ENCODE peak calls at places on chromosomes 7 and 10, in nine cellular contexts. One of them, this sample, is unnamed.

GRCh38 chr10:130025811-130026510 is 61.9 kb upstream of the EBF3 start:
- DNase-seq in nephron progenitor cell: no peak
- DNase-seq in astrocyte: no peak
- DNase-seq in glutamatergic neuron: no peak
- DNase-seq in GM12878: no peak
- DNase-seq in fibroblast of mammary gland: no peak
- DNase-seq in IMR-90: no peak
- DNase-seq in coronary artery: no peak
- DNase-seq in HFF-Myc: no peak
- DNase-seq in this sample: no peak

GRCh38 chr10:37860494-37861190 is 3.2 kb upstream of the ZNF248 start:
- DNase-seq in IMR-90: peak; percentile 82
- DNase-seq in coronary artery: no peak
- DNase-seq in GM12878: no peak
- DNase-seq in HFF-Myc: no peak
- DNase-seq in glutamatergic neuron: no peak
- DNase-seq in nephron progenitor cell: no peak
- DNase-seq in fibroblast of mammary gland: peak; percentile 88
- DNase-seq in astrocyte: peak; percentile 53
- DNase-seq in this sample: no peak

GRCh38 chr7:154996756-154997155 is 6.2 kb downstream of the PAXIP1 start:
- DNase-seq in glutamatergic neuron: no peak
- DNase-seq in coronary artery: no peak
- DNase-seq in IMR-90: no peak
- DNase-seq in fibroblast of mammary gland: no peak
- DNase-seq in astrocyte: no peak
- DNase-seq in GM12878: no peak
- DNase-seq in HFF-Myc: no peak
- DNase-seq in nephron progenitor cell: no peak
- DNase-seq in this sample: no peak

GRCh38 chr10:74151879-74152722 is 1.1 kb downstream of the ADK start:
- DNase-seq in IMR-90: no peak
- DNase-seq in astrocyte: no peak
- DNase-seq in glutamatergic neuron: no peak
- DNase-seq in GM12878: no peak
- DNase-seq in nephron progenitor cell: no peak
- DNase-seq in HFF-Myc: no peak
- DNase-seq in coronary artery: no peak
- DNase-seq in fibroblast of mammary gland: peak; percentile 12
- DNase-seq in this sample: no peak

GRCh38 chr7:21137640-21138039 is 290.2 kb upstream of the SP4 start:
- DNase-seq in coronary artery: no peak
- DNase-seq in GM12878: no peak
- DNase-seq in nephron progenitor cell: no peak
- DNase-seq in fibroblast of mammary gland: no peak
- DNase-seq in astrocyte: no peak
- DNase-seq in HFF-Myc: no peak
- DNase-seq in glutamatergic neuron: no peak
- DNase-seq in IMR-90: no peak
- DNase-seq in this sample: no peak

GRCh38 chr7:298739-299138 is 8.8 kb downstream of the FOXL3 start:
- DNase-seq in glutamatergic neuron: no peak
- DNase-seq in GM12878: no peak
- DNase-seq in fibroblast of mammary gland: no peak
- DNase-seq in HFF-Myc: no peak
- DNase-seq in nephron progenitor cell: no peak
- DNase-seq in astrocyte: no peak
- DNase-seq in IMR-90: no peak
- DNase-seq in coronary artery: no peak
- DNase-seq in this sample: no peak

GRCh38 chr10:29007748-29008610 is 280.9 kb upstream of the LYZL1 start:
- DNase-seq in IMR-90: no peak
- DNase-seq in HFF-Myc: no peak
- DNase-seq in coronary artery: no peak
- DNase-seq in nephron progenitor cell: no peak
- DNase-seq in fibroblast of mammary gland: no peak
- DNase-seq in astrocyte: peak; percentile 51
- DNase-seq in GM12878: no peak
- DNase-seq in glutamatergic neuron: no peak
- DNase-seq in this sample: no peak

GRCh38 chr10:93254180-93254847 is 180.6 kb downstream of the CYP26A1 start:
- DNase-seq in coronary artery: no peak
- DNase-seq in IMR-90: no peak
- DNase-seq in HFF-Myc: no peak
- DNase-seq in astrocyte: no peak
- DNase-seq in nephron progenitor cell: no peak
- DNase-seq in GM12878: no peak
- DNase-seq in fibroblast of mammary gland: no peak
- DNase-seq in glutamatergic neuron: no peak
- DNase-seq in this sample: no peak

DNA sequence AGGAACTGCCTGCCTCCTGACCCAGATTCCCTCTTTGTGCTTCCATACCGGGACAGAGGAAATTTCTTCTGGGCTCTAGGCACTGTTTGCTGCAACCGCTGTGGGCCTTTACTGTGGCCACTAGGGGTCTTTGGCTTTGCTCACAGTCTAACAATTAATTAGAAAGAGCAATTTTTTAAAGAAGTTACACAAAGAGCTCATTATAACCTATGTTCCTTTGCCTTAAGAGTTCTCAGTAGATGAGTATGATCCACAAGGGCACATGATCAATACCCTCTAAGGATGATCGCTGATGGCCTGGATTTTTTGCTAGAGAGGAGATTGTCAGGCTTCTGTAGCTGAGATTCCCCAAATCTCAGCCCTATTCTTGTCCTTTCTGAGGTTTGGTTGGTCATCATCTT is 80.8 kb upstream of the RHOBTB1 start:
- DNase-seq in IMR-90: peak; percentile 16
- DNase-seq in HFF-Myc: no peak
- DNase-seq in astrocyte: peak; percentile 7
- DNase-seq in coronary artery: no peak
- DNase-seq in glutamatergic neuron: peak; percentile 51
- DNase-seq in GM12878: no peak
- DNase-seq in nephron progenitor cell: peak; percentile 25
- DNase-seq in fibroblast of mammary gland: peak; percentile 12
- DNase-seq in this sample: no peak
- TF ChIP-seq CTCF in IMR-90: peak; percentile 53
- TF ChIP-seq CTCF in HFF-Myc: peak; percentile 88
- TF ChIP-seq CTCF in astrocyte: peak; percentile 85
- TF ChIP-seq CTCF in coronary artery: no peak
- TF ChIP-seq CTCF in glutamatergic neuron: peak; percentile 74
- TF ChIP-seq CTCF in GM12878: peak; percentile 56
- TF ChIP-seq CTCF in nephron progenitor cell: peak; percentile 73
- TF ChIP-seq CTCF in fibroblast of mammary gland: peak; percentile 67
- TF ChIP-seq CTCF in this sample: peak; percentile 83

GRCh38 chr7:121157341-121157751 is 168.8 kb downstream of the CPED1 start:
- DNase-seq in astrocyte: no peak
- DNase-seq in nephron progenitor cell: no peak
- DNase-seq in fibroblast of mammary gland: no peak
- DNase-seq in GM12878: no peak
- DNase-seq in IMR-90: no peak
- DNase-seq in coronary artery: no peak
- DNase-seq in glutamatergic neuron: no peak
- DNase-seq in HFF-Myc: no peak
- DNase-seq in this sample: no peak

GRCh38 chr7:121158665-121159064 is 170.1 kb upstream of the WNT16 start:
- DNase-seq in glutamatergic neuron: no peak
- DNase-seq in GM12878: no peak
- DNase-seq in astrocyte: no peak
- DNase-seq in nephron progenitor cell: no peak
- DNase-seq in fibroblast of mammary gland: no peak
- DNase-seq in HFF-Myc: no peak
- DNase-seq in IMR-90: no peak
- DNase-seq in coronary artery: no peak
- DNase-seq in this sample: no peak

GRCh38 chr7:121157885-121158590 is 169.5 kb downstream of the CPED1 start:
- DNase-seq in nephron progenitor cell: no peak
- DNase-seq in HFF-Myc: no peak
- DNase-seq in fibroblast of mammary gland: no peak
- DNase-seq in GM12878: no peak
- DNase-seq in glutamatergic neuron: no peak
- DNase-seq in IMR-90: no peak
- DNase-seq in astrocyte: no peak
- DNase-seq in coronary artery: no peak
- DNase-seq in this sample: no peak

GRCh38 chr7:121159553-121159952 is 169.2 kb upstream of the WNT16 start:
- DNase-seq in coronary artery: no peak
- DNase-seq in glutamatergic neuron: no peak
- DNase-seq in IMR-90: no peak
- DNase-seq in nephron progenitor cell: no peak
- DNase-seq in astrocyte: no peak
- DNase-seq in HFF-Myc: no peak
- DNase-seq in fibroblast of mammary gland: no peak
- DNase-seq in GM12878: no peak
- DNase-seq in this sample: no peak

DNA sequence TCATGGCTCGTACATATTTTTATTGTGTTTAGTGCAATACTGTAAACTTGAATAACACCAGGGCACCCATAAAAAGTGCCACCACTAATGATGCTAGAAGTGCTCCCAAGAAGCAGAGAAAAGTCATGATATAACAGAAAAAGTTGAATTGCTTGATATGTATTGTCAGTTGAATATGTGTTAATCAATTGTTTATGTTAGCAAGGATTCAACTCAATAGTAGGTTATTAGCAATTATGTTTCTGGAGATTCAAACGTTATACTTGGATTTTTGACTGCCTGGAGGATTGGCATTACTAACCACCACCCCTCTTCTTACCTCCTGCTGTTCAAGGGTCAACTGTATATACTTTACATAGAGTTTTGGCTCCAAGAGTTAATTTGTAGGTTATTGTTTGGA is 168.3 kb downstream of the CPED1 start:
- DNase-seq in GM12878: no peak
- DNase-seq in IMR-90: no peak
- DNase-seq in nephron progenitor cell: no peak
- DNase-seq in HFF-Myc: no peak
- DNase-seq in astrocyte: no peak
- DNase-seq in fibroblast of mammary gland: no peak
- DNase-seq in glutamatergic neuron: no peak
- DNase-seq in coronary artery: no peak
- DNase-seq in this sample: no peak
- TF ChIP-seq CTCF in GM12878: no peak
- TF ChIP-seq CTCF in IMR-90: no peak
- TF ChIP-seq CTCF in nephron progenitor cell: no peak
- TF ChIP-seq CTCF in HFF-Myc: no peak
- TF ChIP-seq CTCF in astrocyte: no peak
- TF ChIP-seq CTCF in fibroblast of mammary gland: no peak
- TF ChIP-seq CTCF in glutamatergic neuron: no peak
- TF ChIP-seq CTCF in coronary artery: no peak
- TF ChIP-seq CTCF in this sample: no peak

GRCh38 chr10:78356291-78356915 is 322.7 kb downstream of the RPS24 start:
- DNase-seq in coronary artery: no peak
- DNase-seq in glutamatergic neuron: no peak
- DNase-seq in GM12878: no peak
- DNase-seq in HFF-Myc: no peak
- DNase-seq in fibroblast of mammary gland: no peak
- DNase-seq in IMR-90: no peak
- DNase-seq in astrocyte: no peak
- DNase-seq in nephron progenitor cell: no peak
- DNase-seq in this sample: no peak

GRCh38 chr10:78351283-78351682 is 317.6 kb downstream of the RPS24 start:
- DNase-seq in coronary artery: no peak
- DNase-seq in IMR-90: no peak
- DNase-seq in GM12878: no peak
- DNase-seq in fibroblast of mammary gland: no peak
- DNase-seq in astrocyte: no peak
- DNase-seq in nephron progenitor cell: no peak
- DNase-seq in glutamatergic neuron: no peak
- DNase-seq in HFF-Myc: no peak
- DNase-seq in this sample: no peak

GRCh38 chr10:78354101-78354500 is 320.4 kb downstream of the RPS24 start:
- DNase-seq in coronary artery: no peak
- DNase-seq in glutamatergic neuron: no peak
- DNase-seq in fibroblast of mammary gland: peak; percentile 64
- DNase-seq in HFF-Myc: no peak
- DNase-seq in nephron progenitor cell: no peak
- DNase-seq in IMR-90: no peak
- DNase-seq in astrocyte: no peak
- DNase-seq in GM12878: no peak
- DNase-seq in this sample: no peak

GRCh38 chr10:78350286-78350685 is 316.6 kb downstream of the RPS24 start:
- DNase-seq in glutamatergic neuron: no peak
- DNase-seq in HFF-Myc: no peak
- DNase-seq in IMR-90: no peak
- DNase-seq in astrocyte: no peak
- DNase-seq in GM12878: no peak
- DNase-seq in fibroblast of mammary gland: no peak
- DNase-seq in nephron progenitor cell: no peak
- DNase-seq in coronary artery: no peak
- DNase-seq in this sample: peak; percentile 39

DNA sequence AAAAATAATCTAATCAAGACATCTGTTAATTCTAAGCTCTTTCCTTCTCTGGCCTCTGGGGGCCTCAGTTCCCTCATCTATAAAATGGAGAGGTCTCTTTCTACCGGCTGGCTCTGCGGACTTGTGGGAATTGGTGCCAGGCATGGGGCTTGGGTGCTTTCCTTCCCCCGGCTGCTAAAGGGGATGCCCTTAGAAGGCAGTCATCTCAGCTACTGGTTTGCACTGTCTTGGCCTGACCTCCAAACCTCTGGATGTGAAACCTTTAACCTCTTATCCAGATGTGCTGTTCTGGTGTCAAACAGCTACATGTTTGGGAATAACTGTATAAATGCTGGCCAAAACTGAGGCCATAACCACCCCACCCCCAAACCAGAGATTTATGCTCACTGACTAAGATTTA is 320.0 kb downstream of the RPS24 start:
- DNase-seq in glutamatergic neuron: no peak
- DNase-seq in nephron progenitor cell: no peak
- DNase-seq in GM12878: no peak
- DNase-seq in coronary artery: no peak
- DNase-seq in fibroblast of mammary gland: no peak
- DNase-seq in astrocyte: no peak
- DNase-seq in IMR-90: no peak
- DNase-seq in HFF-Myc: no peak
- DNase-seq in this sample: no peak
- TF ChIP-seq CTCF in glutamatergic neuron: no peak
- TF ChIP-seq CTCF in nephron progenitor cell: no peak
- TF ChIP-seq CTCF in GM12878: no peak
- TF ChIP-seq CTCF in coronary artery: no peak
- TF ChIP-seq CTCF in fibroblast of mammary gland: no peak
- TF ChIP-seq CTCF in astrocyte: no peak
- TF ChIP-seq CTCF in IMR-90: peak; percentile 8
- TF ChIP-seq CTCF in HFF-Myc: no peak
- TF ChIP-seq CTCF in this sample: no peak

GRCh38 chr7:18901351-18901750 is 216.1 kb downstream of the TWIST1 start:
- DNase-seq in GM12878: no peak
- DNase-seq in IMR-90: no peak
- DNase-seq in glutamatergic neuron: no peak
- DNase-seq in astrocyte: no peak
- DNase-seq in coronary artery: no peak
- DNase-seq in fibroblast of mammary gland: no peak
- DNase-seq in nephron progenitor cell: no peak
- DNase-seq in HFF-Myc: no peak
- DNase-seq in this sample: no peak

GRCh38 chr7:18902892-18903291 is 214.5 kb downstream of the TWIST1 start:
- DNase-seq in coronary artery: no peak
- DNase-seq in fibroblast of mammary gland: no peak
- DNase-seq in IMR-90: no peak
- DNase-seq in GM12878: no peak
- DNase-seq in glutamatergic neuron: no peak
- DNase-seq in HFF-Myc: no peak
- DNase-seq in nephron progenitor cell: no peak
- DNase-seq in astrocyte: no peak
- DNase-seq in this sample: no peak

GRCh38 chr7:18903676-18904075 is 213.8 kb downstream of the TWIST1 start:
- DNase-seq in nephron progenitor cell: no peak
- DNase-seq in glutamatergic neuron: no peak
- DNase-seq in coronary artery: no peak
- DNase-seq in IMR-90: no peak
- DNase-seq in HFF-Myc: no peak
- DNase-seq in GM12878: no peak
- DNase-seq in astrocyte: no peak
- DNase-seq in fibroblast of mammary gland: peak; percentile 75
- DNase-seq in this sample: no peak

GRCh38 chr7:18901881-18902280 is 215.6 kb downstream of the TWIST1 start:
- DNase-seq in astrocyte: no peak
- DNase-seq in HFF-Myc: no peak
- DNase-seq in glutamatergic neuron: no peak
- DNase-seq in nephron progenitor cell: no peak
- DNase-seq in fibroblast of mammary gland: no peak
- DNase-seq in GM12878: no peak
- DNase-seq in IMR-90: no peak
- DNase-seq in coronary artery: no peak
- DNase-seq in this sample: no peak

DNA sequence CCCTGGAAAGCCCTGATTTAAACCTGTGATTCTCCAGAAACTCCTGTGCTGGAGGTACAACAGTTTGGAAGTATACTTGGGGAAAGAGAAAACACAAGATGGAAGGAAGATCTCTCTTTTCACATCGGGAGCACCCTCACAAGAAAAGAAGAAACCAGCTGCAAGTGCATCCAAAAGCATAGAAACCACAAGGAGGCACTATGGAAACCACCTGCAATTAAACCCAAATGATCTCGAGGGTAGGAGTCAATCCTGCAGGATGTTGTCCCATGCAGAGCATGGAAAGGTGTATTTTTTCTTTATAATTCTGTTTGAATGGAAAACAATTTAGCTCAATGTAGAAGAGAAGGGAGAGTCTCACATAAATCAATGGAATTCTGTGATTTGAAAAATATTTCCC is 210.5 kb downstream of the TWIST1 start:
- DNase-seq in HFF-Myc: no peak
- DNase-seq in nephron progenitor cell: no peak
- DNase-seq in fibroblast of mammary gland: no peak
- DNase-seq in coronary artery: no peak
- DNase-seq in glutamatergic neuron: no peak
- DNase-seq in astrocyte: no peak
- DNase-seq in IMR-90: no peak
- DNase-seq in GM12878: no peak
- DNase-seq in this sample: no peak
- TF ChIP-seq CTCF in HFF-Myc: peak; percentile 17
- TF ChIP-seq CTCF in nephron progenitor cell: no peak
- TF ChIP-seq CTCF in fibroblast of mammary gland: peak; percentile 25
- TF ChIP-seq CTCF in coronary artery: no peak
- TF ChIP-seq CTCF in glutamatergic neuron: no peak
- TF ChIP-seq CTCF in astrocyte: no peak
- TF ChIP-seq CTCF in IMR-90: no peak
- TF ChIP-seq CTCF in GM12878: no peak
- TF ChIP-seq CTCF in this sample: no peak

This sample was measured in type B pancreatic cell.